ENCODE peak calls at places on chromosome 6, in four cellular contexts. R is CD8-positive, alpha-beta memory T cell; B is kidney; E is AG09309. D is an unnamed sample.
A peak's percentile ranks its signal among the peaks of the same experiment; 100 is the strongest.

GRCh38 chr6:163354779-163355431 is 59.6 kb upstream of the QKI start:
- DNase-seq in R (no peak), B (no peak), E (no peak), D (no peak)

GRCh38 chr6:147207351-147207750 is 3.1 kb downstream of the STXBP5 start:
- DNase-seq in R (no peak), B (no peak), E (no peak), D (no peak)

GRCh38 chr6:122400121-122400450 is 634 bp downstream of the HSF2 start:
- DNase-seq in R (no peak), B (no peak), E (no peak), D (no peak)

GRCh38 chr6:69061066-69061465 is 426.0 kb downstream of the ADGRB3 start:
- DNase-seq in R (no peak), B (no peak), E (no peak), D (no peak)

GRCh38 chr6:94645191-94645590 is 932.1 kb upstream of the MANEA start:
- DNase-seq in R (no peak), B (no peak), E (no peak), D (no peak)

GRCh38 chr6:18395851-18396187 is 8.7 kb downstream of the RNF144B start:
- DNase-seq in R (no peak), B (no peak), E (no peak), D (no peak)

GRCh38 chr6:87074051-87074711 is 20.7 kb downstream of the CGA start:
- DNase-seq in R (no peak), B (no peak), E (no peak), D (no peak)

GRCh38 chr6:1838604-1839003 is 228.9 kb downstream of the FOXC1 start:
- DNase-seq in R (no peak), B (no peak), E (no peak), D (no peak)

GRCh38 chr6:42025066-42025789 is 25.1 kb upstream of the TAF8 start:
- DNase-seq in R (no peak), B (peak; percentile 55), E (no peak), D (no peak)

GRCh38 chr6:32190054-32190945 is at the start of gene PBX2:
- DNase-seq in R (peak; percentile 69), B (peak; percentile 97), E (peak; percentile 67), D (peak; percentile 93)

GRCh38 chr6:144500886-144501285 is 215.8 kb downstream of the UTRN start:
- DNase-seq in R (no peak), B (no peak), E (no peak), D (no peak)

GRCh38 chr6:141153563-141153962 is 979.2 kb upstream of the GJE1 start:
- DNase-seq in R (peak; percentile 53), B (no peak), E (no peak), D (no peak)

GRCh38 chr6:33237731-33238130 is 29.4 kb downstream of the RING1 start:
- DNase-seq in R (no peak), B (no peak), E (no peak), D (no peak)

GRCh38 chr6:163947276-163947675 is 532.8 kb downstream of the QKI start:
- DNase-seq in R (no peak), B (no peak), E (no peak), D (no peak)

GRCh38 chr6:53796451-53796780 is 1.6 kb downstream of the LRRC1 start:
- DNase-seq in R (peak; percentile 1), B (no peak), E (no peak), D (no peak)

GRCh38 chr6:151341481-151342195 is 49.7 kb downstream of the ZBTB2 start:
- DNase-seq in R (no peak), B (no peak), E (no peak), D (no peak)

GRCh38 chr6:40295251-40295949 is 291.8 kb downstream of the LRFN2 start:
- DNase-seq in R (no peak), B (peak; percentile 79), E (no peak), D (no peak)

GRCh38 chr6:76026101-76026500 is 46.4 kb downstream of the IMPG1 start:
- DNase-seq in R (no peak), B (no peak), E (no peak), D (no peak)

GRCh38 chr6:148295261-148295887 is 47.3 kb upstream of the SASH1 start:
- DNase-seq in R (no peak), B (no peak), E (no peak), D (no peak)

GRCh38 chr6:31299511-31299910 is 27.6 kb upstream of the HLA-C start:
- DNase-seq in R (no peak), B (no peak), E (no peak), D (no peak)

GRCh38 chr6:28597924-28598323 is 72.2 kb downstream of the GPX5 start:
- DNase-seq in R (no peak), B (no peak), E (no peak), D (no peak)

GRCh38 chr6:53437557-53438202 is 88.9 kb upstream of the ELOVL5 start:
- DNase-seq in R (peak; percentile 13), B (no peak), E (peak; percentile 74), D (peak; percentile 61)

GRCh38 chr6:93351222-93351621 is 68.1 kb downstream of the EPHA7 start:
- DNase-seq in R (no peak), B (no peak), E (no peak), D (no peak)

GRCh38 chr6:123592426-123592825 is 44.3 kb downstream of the TRDN start:
- DNase-seq in R (no peak), B (no peak), E (no peak), D (no peak)

GRCh38 chr6:16793828-16794412 is 32.7 kb upstream of the ATXN1 start:
- DNase-seq in R (no peak), B (no peak), E (no peak), D (no peak)

GRCh38 chr6:150662814-150663213 is 63.1 kb downstream of the PLEKHG1 start:
- DNase-seq in R (no peak), B (no peak), E (no peak), D (no peak)

GRCh38 chr6:73180718-73181619 is 44.3 kb downstream of the KHDC1L start:
- DNase-seq in R (peak; percentile 38), B (no peak), E (peak; percentile 59), D (peak; percentile 46)

GRCh38 chr6:139894271-139894670 is 519.8 kb upstream of the CITED2 start:
- DNase-seq in R (no peak), B (peak; percentile 78), E (no peak), D (no peak)

GRCh38 chr6:91278416-91278815 is 691.5 kb upstream of the MAP3K7 start:
- DNase-seq in R (no peak), B (no peak), E (no peak), D (no peak)

GRCh38 chr6:624979-625378 is 31.9 kb downstream of the HUS1B start:
- DNase-seq in R (no peak), B (no peak), E (no peak), D (peak; percentile 39)

GRCh38 chr6:118783931-118784528 is 109.9 kb upstream of the ASF1A start:
- DNase-seq in R (no peak), B (no peak), E (no peak), D (no peak)

GRCh38 chr6:141981190-141981589 is 151.5 kb upstream of the GJE1 start:
- DNase-seq in R (no peak), B (no peak), E (no peak), D (no peak)

GRCh38 chr6:37538107-37538506 is 38.4 kb upstream of the CCDC167 start:
- DNase-seq in R (no peak), B (no peak), E (no peak), D (no peak)

GRCh38 chr6:160248538-160248937 is 10.1 kb downstream of the SLC22A2 start:
- DNase-seq in R (no peak), B (no peak), E (no peak), D (no peak)

GRCh38 chr6:159042003-159042823 is 2.6 kb downstream of the TAGAP start:
- DNase-seq in R (peak; percentile 86), B (no peak), E (no peak), D (no peak)

GRCh38 chr6:19301980-19302379 is 535.2 kb upstream of the ID4 start:
- DNase-seq in R (no peak), B (no peak), E (peak; percentile 40), D (no peak)

GRCh38 chr6:161080263-161080970 is 88.8 kb downstream of the MAP3K4 start:
- DNase-seq in R (no peak), B (no peak), E (no peak), D (no peak)

GRCh38 chr6:107064579-107065065 is 36.6 kb downstream of the MTRES1 start:
- DNase-seq in R (no peak), B (no peak), E (peak; percentile 45), D (peak; percentile 45)

GRCh38 chr6:132768051-132768517 is 10.4 kb upstream of the VNN2 start:
- DNase-seq in R (peak; percentile 8), B (peak; percentile 61), E (no peak), D (peak; percentile 9)
- H3K4me3 ChIP-seq in R (no peak overlapping the region), B (no peak overlapping the region), E (no peak overlapping the region), D (no peak overlapping the region)

DNA sequence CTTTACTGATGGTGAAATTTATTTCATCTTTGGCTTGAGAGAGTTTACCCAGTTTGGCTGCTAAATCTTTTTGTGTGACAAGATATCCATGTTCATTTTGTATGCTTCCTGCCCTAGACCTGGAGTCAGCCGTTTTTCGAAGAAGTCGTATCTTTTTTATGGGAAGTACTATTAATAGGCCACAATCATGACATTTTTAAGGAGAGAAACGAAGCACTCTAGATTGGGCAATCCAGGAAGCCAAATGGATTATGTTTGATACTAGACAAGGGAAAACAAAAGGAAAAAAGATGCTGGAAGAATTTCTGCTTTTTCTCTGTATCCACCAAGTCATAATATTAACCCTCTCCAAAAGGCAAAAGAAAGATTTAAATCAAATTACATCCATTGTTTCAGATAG is 214.6 kb downstream of the HDGFL1 start:
- DNase-seq in R (no peak), B (no peak), E (no peak), D (no peak)
- H3K4me3 ChIP-seq in R (no peak overlapping the region), B (no peak overlapping the region), E (no peak overlapping the region), D (no peak overlapping the region)

GRCh38 chr6:138403324-138403800 is 661 bp upstream of the HEBP2 start:
- DNase-seq in R (no peak), B (peak; percentile 87), E (no peak), D (peak; percentile 55)

GRCh38 chr6:138403801-138404665 is at the start of gene HEBP2:
- DNase-seq in R (peak; percentile 86), B (peak; percentile 98), E (peak; percentile 33), D (peak; percentile 86)

GRCh38 chr6:138404666-138405337 is 779 bp downstream of the HEBP2 start:
- DNase-seq in R (peak; percentile 53), B (peak; percentile 80), E (no peak), D (no peak)

GRCh38 chr6:138401960-138402832 is 1.8 kb upstream of the HEBP2 start:
- DNase-seq in R (no peak), B (no peak), E (no peak), D (no peak)

GRCh38 chr6:138402833-138403187 is 1.2 kb upstream of the HEBP2 start:
- DNase-seq in R (no peak), B (no peak), E (no peak), D (no peak)
- H3K4me3 ChIP-seq in R (peak overlapping the region; percentile 94), B (no peak overlapping the region), E (peak overlapping the region; percentile 75), D (peak overlapping the region; percentile 74)

GRCh38 chr6:3806169-3806922 is 42.8 kb upstream of the FAM50B start:
- DNase-seq in R (no peak), B (no peak), E (no peak), D (no peak)
- H3K4me3 ChIP-seq in R (no peak overlapping the region), B (no peak overlapping the region), E (no peak overlapping the region), D (no peak overlapping the region)

GRCh38 chr6:157763894-157764345 is 59.1 kb upstream of the SNX9 start:
- DNase-seq in R (no peak), B (no peak), E (no peak), D (no peak)
- H3K4me3 ChIP-seq in R (peak overlapping the region; percentile 5), B (no peak overlapping the region), E (no peak overlapping the region), D (no peak overlapping the region)

GRCh38 chr6:105995403-105995699 is 90.8 kb upstream of the PRDM1 start:
- DNase-seq in R (no peak), B (no peak), E (no peak), D (no peak)
- H3K4me3 ChIP-seq in R (peak overlapping the region; percentile 74), B (peak overlapping the region; percentile 65), E (peak overlapping the region; percentile 66), D (peak overlapping the region; percentile 66)